ENCODE peak calls at places on chromosomes 1 and 21, in eight cellular contexts. J is NCI-H1694; O is stimulated activated CD4-positive, alpha-beta T cell treated with anti-CD3 and anti-CD28 coated beads, Interleukin-12 subunit alpha, Interleukin-12 subunit beta, amount 100 ng/mL, for 4 hours; N is ovary; S is DMS153; K is HS-5; W is mucosa of descending colon; L is Calu3. T is an unnamed sample.

GRCh38 chr21:45014747-45015468 is 59.5 kb upstream of the ADARB1 start:
- DNase-seq in J (no peak), O (no peak), N (no peak), S (no peak), K (no peak), W (no peak), L (no peak), T (no peak)

GRCh38 chr1:84892657-84893618 is at the start of gene LPAR3:
- DNase-seq in J (peak; percentile 21), O (peak; percentile 14), N (no peak), S (no peak), K (no peak), W (peak; percentile 66), L (peak; percentile 78), T (no peak)

GRCh38 chr1:111417755-111418154 is 9.8 kb downstream of the OVGP1 start:
- DNase-seq in J (no peak), O (no peak), N (no peak), S (peak; percentile 11), K (no peak), W (no peak), L (no peak), T (no peak)

GRCh38 chr1:67213164-67213563 is 46.9 kb downstream of the IL23R start:
- DNase-seq in J (no peak), O (no peak), N (no peak), S (no peak), K (no peak), W (no peak), L (peak; percentile 5), T (no peak)

GRCh38 chr1:8415526-8416278 is 97.8 kb downstream of the SLC45A1 start:
- DNase-seq in J (no peak), O (no peak), N (no peak), S (peak; percentile 36), K (no peak), W (no peak), L (no peak), T (no peak)

GRCh38 chr1:214566158-214567104 is 15.0 kb upstream of the PTPN14 start:
- DNase-seq in J (no peak), O (no peak), N (no peak), S (no peak), K (peak; percentile 96), W (no peak), L (peak; percentile 50), T (no peak)

GRCh38 chr1:110163591-110163990 is 13.3 kb downstream of the SLC6A17 start:
- DNase-seq in J (no peak), O (no peak), N (no peak), S (peak; percentile 47), K (no peak), W (no peak), L (no peak), T (no peak)

GRCh38 chr1:30514945-30515344 is 208.4 kb downstream of the MATN1 start:
- DNase-seq in J (no peak), O (no peak), N (no peak), S (no peak), K (no peak), W (no peak), L (no peak), T (no peak)

GRCh38 chr21:35473496-35473895 is 424.4 kb upstream of the RUNX1 start:
- DNase-seq in J (no peak), O (no peak), N (no peak), S (no peak), K (no peak), W (no peak), L (no peak), T (no peak)

GRCh38 chr1:40024671-40025070 is 15.9 kb upstream of the CAP1 start:
- DNase-seq in J (no peak), O (no peak), N (no peak), S (no peak), K (no peak), W (no peak), L (no peak), T (no peak)

GRCh38 chr1:17014671-17015567 is 3.2 kb upstream of the ATP13A2 start:
- DNase-seq in J (no peak), O (no peak), N (no peak), S (no peak), K (no peak), W (no peak), L (no peak), T (no peak)

GRCh38 chr1:166947398-166948043 is 27.8 kb downstream of the ILDR2 start:
- DNase-seq in J (no peak), O (no peak), N (peak; percentile 24), S (peak; percentile 48), K (no peak), W (peak; percentile 16), L (peak; percentile 16), T (peak; percentile 13)

GRCh38 chr1:34850382-34850781 is 9.2 kb downstream of the SMIM12 start:
- DNase-seq in J (no peak), O (no peak), N (no peak), S (peak; percentile 34), K (no peak), W (no peak), L (no peak), T (no peak)

GRCh38 chr1:219741011-219741859 is 128.3 kb upstream of the ZC3H11B start:
- DNase-seq in J (no peak), O (no peak), N (no peak), S (no peak), K (no peak), W (no peak), L (no peak), T (no peak)

GRCh38 chr1:237199026-237199425 is 157.0 kb downstream of the RYR2 start:
- DNase-seq in J (no peak), O (no peak), N (no peak), S (no peak), K (no peak), W (no peak), L (no peak), T (no peak)

GRCh38 chr1:7469255-7469938 is 301.7 kb upstream of the VAMP3 start:
- DNase-seq in J (no peak), O (no peak), N (no peak), S (no peak), K (peak; percentile 15), W (no peak), L (no peak), T (no peak)

GRCh38 chr21:41894922-41895557 is 15.9 kb upstream of the PRDM15 start:
- DNase-seq in J (no peak), O (no peak), N (no peak), S (no peak), K (peak; percentile 33), W (no peak), L (no peak), T (no peak)

GRCh38 chr1:98661544-98662353 is at the start of gene SNX7:
- DNase-seq in J (no peak), O (no peak), N (peak; percentile 78), S (peak; percentile 57), K (peak; percentile 45), W (peak; percentile 86), L (peak; percentile 84), T (peak; percentile 23)

GRCh38 chr1:103788377-103788776 is 38.7 kb downstream of the AMY1C start:
- DNase-seq in J (no peak), O (no peak), N (no peak), S (peak; percentile 3), K (peak; percentile 38), W (no peak), L (peak; percentile 1), T (no peak)

GRCh38 chr21:38250991-38251418 is 5.8 kb upstream of the KCNJ15 start:
- DNase-seq in J (no peak), O (no peak), N (no peak), S (no peak), K (no peak), W (peak; percentile 49), L (no peak), T (no peak)

GRCh38 chr1:200488375-200489165 is 78.7 kb upstream of the ZNF281 start:
- DNase-seq in J (peak; percentile 63), O (peak; percentile 21), N (no peak), S (peak; percentile 53), K (peak; percentile 48), W (peak; percentile 79), L (peak; percentile 77), T (peak; percentile 84)

GRCh38 chr1:202562443-202563060 is 147.7 kb downstream of the SYT2 start:
- DNase-seq in J (no peak), O (no peak), N (no peak), S (no peak), K (no peak), W (no peak), L (no peak), T (no peak)